ENCODE peak calls at places on chromosomes 2 and 18, in ten cellular contexts. One of them, this sample, is unnamed.

GRCh38 chr2:11588228-11589110 is 54.6 kb downstream of the GREB1 start:
- DNase-seq in GM10248: no peak
- DNase-seq in mucosa of descending colon: no peak
- DNase-seq in CD4-positive, alpha-beta T cell: no peak
- DNase-seq in astrocyte of the spinal cord: no peak
- DNase-seq in fibroblast of the aortic adventitia: no peak
- DNase-seq in type B pancreatic cell: no peak
- DNase-seq in natural killer cell: no peak
- DNase-seq in Peyer's patch: no peak
- DNase-seq in Calu3: peak; percentile 30
- DNase-seq in this sample: no peak

GRCh38 chr2:165008916-165009315 is 53.6 kb upstream of the SLC38A11 start:
- DNase-seq in GM10248: no peak
- DNase-seq in mucosa of descending colon: no peak
- DNase-seq in CD4-positive, alpha-beta T cell: no peak
- DNase-seq in astrocyte of the spinal cord: no peak
- DNase-seq in fibroblast of the aortic adventitia: no peak
- DNase-seq in type B pancreatic cell: no peak
- DNase-seq in natural killer cell: no peak
- DNase-seq in Peyer's patch: no peak
- DNase-seq in Calu3: peak; percentile 46
- DNase-seq in this sample: no peak

GRCh38 chr2:61016392-61017002 is 1.0 kb upstream of the PEX13 start:
- DNase-seq in GM10248: peak; percentile 37
- DNase-seq in mucosa of descending colon: no peak
- DNase-seq in CD4-positive, alpha-beta T cell: no peak
- DNase-seq in astrocyte of the spinal cord: no peak
- DNase-seq in fibroblast of the aortic adventitia: peak; percentile 4
- DNase-seq in type B pancreatic cell: no peak
- DNase-seq in natural killer cell: peak; percentile 21
- DNase-seq in Peyer's patch: no peak
- DNase-seq in Calu3: no peak
- DNase-seq in this sample: no peak

GRCh38 chr2:6955523-6956136 is 38.4 kb downstream of the RNF144A start:
- DNase-seq in GM10248: no peak
- DNase-seq in mucosa of descending colon: no peak
- DNase-seq in CD4-positive, alpha-beta T cell: no peak
- DNase-seq in astrocyte of the spinal cord: no peak
- DNase-seq in fibroblast of the aortic adventitia: no peak
- DNase-seq in type B pancreatic cell: no peak
- DNase-seq in natural killer cell: no peak
- DNase-seq in Peyer's patch: no peak
- DNase-seq in Calu3: no peak
- DNase-seq in this sample: no peak

GRCh38 chr2:28716265-28716865 is 35.3 kb upstream of the PPP1CB start:
- DNase-seq in GM10248: peak; percentile 38
- DNase-seq in mucosa of descending colon: no peak
- DNase-seq in CD4-positive, alpha-beta T cell: no peak
- DNase-seq in astrocyte of the spinal cord: peak; percentile 92
- DNase-seq in fibroblast of the aortic adventitia: peak; percentile 91
- DNase-seq in type B pancreatic cell: no peak
- DNase-seq in natural killer cell: no peak
- DNase-seq in Peyer's patch: no peak
- DNase-seq in Calu3: peak; percentile 66
- DNase-seq in this sample: no peak

GRCh38 chr18:55343396-55344073 is 244.5 kb downstream of the TCF4 start:
- DNase-seq in GM10248: no peak
- DNase-seq in mucosa of descending colon: no peak
- DNase-seq in CD4-positive, alpha-beta T cell: no peak
- DNase-seq in astrocyte of the spinal cord: peak; percentile 56
- DNase-seq in fibroblast of the aortic adventitia: peak; percentile 64
- DNase-seq in type B pancreatic cell: no peak
- DNase-seq in natural killer cell: no peak
- DNase-seq in Peyer's patch: no peak
- DNase-seq in Calu3: no peak
- DNase-seq in this sample: no peak

GRCh38 chr2:113136828-113137775 is 9.7 kb downstream of the IL1RN start:
- DNase-seq in GM10248: peak; percentile 53
- DNase-seq in mucosa of descending colon: no peak
- DNase-seq in CD4-positive, alpha-beta T cell: peak; percentile 20
- DNase-seq in astrocyte of the spinal cord: peak; percentile 52
- DNase-seq in fibroblast of the aortic adventitia: peak; percentile 64
- DNase-seq in type B pancreatic cell: peak; percentile 25
- DNase-seq in natural killer cell: no peak
- DNase-seq in Peyer's patch: no peak
- DNase-seq in Calu3: peak; percentile 63
- DNase-seq in this sample: no peak

GRCh38 chr2:182980115-182980514 is 58.1 kb downstream of the NCKAP1 start:
- DNase-seq in GM10248: peak; percentile 39
- DNase-seq in mucosa of descending colon: no peak
- DNase-seq in CD4-positive, alpha-beta T cell: no peak
- DNase-seq in astrocyte of the spinal cord: peak; percentile 62
- DNase-seq in fibroblast of the aortic adventitia: peak; percentile 57
- DNase-seq in type B pancreatic cell: no peak
- DNase-seq in natural killer cell: no peak
- DNase-seq in Peyer's patch: no peak
- DNase-seq in Calu3: no peak
- DNase-seq in this sample: no peak

GRCh38 chr2:128625421-128625820 is 306.8 kb upstream of the HS6ST1 start:
- DNase-seq in GM10248: no peak
- DNase-seq in mucosa of descending colon: no peak
- DNase-seq in CD4-positive, alpha-beta T cell: no peak
- DNase-seq in astrocyte of the spinal cord: no peak
- DNase-seq in fibroblast of the aortic adventitia: no peak
- DNase-seq in type B pancreatic cell: no peak
- DNase-seq in natural killer cell: no peak
- DNase-seq in Peyer's patch: peak; percentile 15
- DNase-seq in Calu3: no peak
- DNase-seq in this sample: peak; percentile 75

GRCh38 chr2:188601927-188602326 is 310.3 kb downstream of the GULP1 start:
- DNase-seq in GM10248: no peak
- DNase-seq in mucosa of descending colon: no peak
- DNase-seq in CD4-positive, alpha-beta T cell: no peak
- DNase-seq in astrocyte of the spinal cord: peak; percentile 82
- DNase-seq in fibroblast of the aortic adventitia: peak; percentile 81
- DNase-seq in type B pancreatic cell: no peak
- DNase-seq in natural killer cell: no peak
- DNase-seq in Peyer's patch: no peak
- DNase-seq in Calu3: no peak
- DNase-seq in this sample: no peak

GRCh38 chr18:59072727-59073421 is 66.8 kb upstream of the SEC11C start:
- DNase-seq in GM10248: no peak
- DNase-seq in mucosa of descending colon: no peak
- DNase-seq in CD4-positive, alpha-beta T cell: no peak
- DNase-seq in astrocyte of the spinal cord: no peak
- DNase-seq in fibroblast of the aortic adventitia: no peak
- DNase-seq in type B pancreatic cell: no peak
- DNase-seq in natural killer cell: no peak
- DNase-seq in Peyer's patch: no peak
- DNase-seq in Calu3: no peak
- DNase-seq in this sample: no peak

GRCh38 chr2:142602418-142602989 is 275.0 kb upstream of the KYNU start:
- DNase-seq in GM10248: no peak
- DNase-seq in mucosa of descending colon: no peak
- DNase-seq in CD4-positive, alpha-beta T cell: no peak
- DNase-seq in astrocyte of the spinal cord: no peak
- DNase-seq in fibroblast of the aortic adventitia: no peak
- DNase-seq in type B pancreatic cell: no peak
- DNase-seq in natural killer cell: no peak
- DNase-seq in Peyer's patch: no peak
- DNase-seq in Calu3: no peak
- DNase-seq in this sample: no peak

GRCh38 chr2:142599504-142599903 is 278.0 kb upstream of the KYNU start:
- DNase-seq in GM10248: no peak
- DNase-seq in mucosa of descending colon: no peak
- DNase-seq in CD4-positive, alpha-beta T cell: no peak
- DNase-seq in astrocyte of the spinal cord: no peak
- DNase-seq in fibroblast of the aortic adventitia: no peak
- DNase-seq in type B pancreatic cell: no peak
- DNase-seq in natural killer cell: no peak
- DNase-seq in Peyer's patch: no peak
- DNase-seq in Calu3: no peak
- DNase-seq in this sample: no peak

GRCh38 chr2:142601794-142602193 is 275.7 kb upstream of the KYNU start:
- DNase-seq in GM10248: no peak
- DNase-seq in mucosa of descending colon: no peak
- DNase-seq in CD4-positive, alpha-beta T cell: no peak
- DNase-seq in astrocyte of the spinal cord: no peak
- DNase-seq in fibroblast of the aortic adventitia: no peak
- DNase-seq in type B pancreatic cell: no peak
- DNase-seq in natural killer cell: no peak
- DNase-seq in Peyer's patch: no peak
- DNase-seq in Calu3: no peak
- DNase-seq in this sample: no peak

DNA sequence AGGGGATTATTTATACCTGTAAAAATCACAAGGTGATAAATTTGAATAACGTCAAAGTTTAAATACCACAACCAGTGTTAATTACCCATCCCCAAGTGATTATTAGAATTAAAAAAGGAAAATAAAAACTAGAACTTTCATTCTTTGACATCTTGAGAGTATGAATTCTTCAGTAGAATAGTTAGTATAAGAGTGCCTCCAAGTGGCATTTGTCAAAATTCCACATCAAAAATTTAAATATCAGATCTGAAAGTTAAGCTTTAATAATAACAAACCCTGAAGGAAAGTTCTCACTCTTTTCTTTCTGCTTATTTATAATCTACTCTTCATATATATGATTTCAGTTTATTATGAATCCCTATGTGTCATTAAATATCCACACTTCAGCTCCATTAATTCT is 273.7 kb upstream of the KYNU start:
- DNase-seq in GM10248: no peak
- DNase-seq in mucosa of descending colon: no peak
- DNase-seq in CD4-positive, alpha-beta T cell: no peak
- DNase-seq in astrocyte of the spinal cord: peak; percentile 31
- DNase-seq in fibroblast of the aortic adventitia: no peak
- DNase-seq in type B pancreatic cell: no peak
- DNase-seq in natural killer cell: no peak
- DNase-seq in Peyer's patch: no peak
- DNase-seq in Calu3: no peak
- DNase-seq in this sample: no peak
- TF ChIP-seq CTCF in GM10248: no peak
- TF ChIP-seq CTCF in mucosa of descending colon: no peak
- TF ChIP-seq CTCF in CD4-positive, alpha-beta T cell: no peak
- TF ChIP-seq CTCF in astrocyte of the spinal cord: peak; percentile 34
- TF ChIP-seq CTCF in fibroblast of the aortic adventitia: no peak
- TF ChIP-seq CTCF in type B pancreatic cell: peak; percentile 62
- TF ChIP-seq CTCF in natural killer cell: no peak
- TF ChIP-seq CTCF in Peyer's patch: no peak
- TF ChIP-seq CTCF in Calu3: no peak
- TF ChIP-seq CTCF in this sample: peak; percentile 96

DNA sequence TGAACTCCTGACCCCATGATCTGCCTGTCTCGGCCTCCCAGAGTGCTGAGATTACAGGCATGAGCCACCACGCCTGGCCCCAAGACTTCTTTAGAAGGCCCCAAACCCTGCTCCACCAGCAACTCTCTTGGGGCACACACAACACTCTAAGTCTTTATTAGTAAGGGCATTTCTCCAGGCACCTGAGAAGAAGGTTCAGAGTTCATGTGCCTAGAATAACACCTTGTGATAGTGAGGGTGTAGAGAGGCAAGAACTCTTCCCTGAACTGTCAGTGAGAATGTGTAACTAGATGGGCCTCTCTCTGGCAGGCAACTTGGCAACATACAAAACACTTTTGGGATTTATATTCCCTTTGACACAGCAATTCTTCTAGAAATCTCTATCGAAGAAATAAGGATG is 43.8 kb downstream of the SH2D6 start:
- DNase-seq in GM10248: no peak
- DNase-seq in mucosa of descending colon: no peak
- DNase-seq in CD4-positive, alpha-beta T cell: no peak
- DNase-seq in astrocyte of the spinal cord: no peak
- DNase-seq in fibroblast of the aortic adventitia: no peak
- DNase-seq in type B pancreatic cell: no peak
- DNase-seq in natural killer cell: no peak
- DNase-seq in Peyer's patch: no peak
- DNase-seq in Calu3: no peak
- DNase-seq in this sample: no peak
- TF ChIP-seq CTCF in GM10248: no peak
- TF ChIP-seq CTCF in mucosa of descending colon: no peak
- TF ChIP-seq CTCF in CD4-positive, alpha-beta T cell: no peak
- TF ChIP-seq CTCF in astrocyte of the spinal cord: no peak
- TF ChIP-seq CTCF in fibroblast of the aortic adventitia: no peak
- TF ChIP-seq CTCF in type B pancreatic cell: no peak
- TF ChIP-seq CTCF in natural killer cell: no peak
- TF ChIP-seq CTCF in Peyer's patch: no peak
- TF ChIP-seq CTCF in Calu3: no peak
- TF ChIP-seq CTCF in this sample: no peak

GRCh38 chr18:10997885-10998284 is 151.5 kb downstream of the PIEZO2 start:
- DNase-seq in GM10248: no peak
- DNase-seq in mucosa of descending colon: no peak
- DNase-seq in CD4-positive, alpha-beta T cell: no peak
- DNase-seq in astrocyte of the spinal cord: no peak
- DNase-seq in fibroblast of the aortic adventitia: no peak
- DNase-seq in type B pancreatic cell: no peak
- DNase-seq in natural killer cell: no peak
- DNase-seq in Peyer's patch: no peak
- DNase-seq in Calu3: no peak
- DNase-seq in this sample: no peak
- TF ChIP-seq CTCF in GM10248: no peak
- TF ChIP-seq CTCF in mucosa of descending colon: no peak
- TF ChIP-seq CTCF in CD4-positive, alpha-beta T cell: no peak
- TF ChIP-seq CTCF in astrocyte of the spinal cord: no peak
- TF ChIP-seq CTCF in fibroblast of the aortic adventitia: no peak
- TF ChIP-seq CTCF in type B pancreatic cell: no peak
- TF ChIP-seq CTCF in natural killer cell: no peak
- TF ChIP-seq CTCF in Peyer's patch: no peak
- TF ChIP-seq CTCF in Calu3: no peak
- TF ChIP-seq CTCF in this sample: no peak

GRCh38 chr2:80971-81736 is 34.8 kb upstream of the FAM110C start:
- DNase-seq in GM10248: no peak
- DNase-seq in mucosa of descending colon: no peak
- DNase-seq in CD4-positive, alpha-beta T cell: no peak
- DNase-seq in astrocyte of the spinal cord: no peak
- DNase-seq in fibroblast of the aortic adventitia: no peak
- DNase-seq in type B pancreatic cell: no peak
- DNase-seq in natural killer cell: no peak
- DNase-seq in Peyer's patch: no peak
- DNase-seq in Calu3: no peak
- DNase-seq in this sample: no peak
- TF ChIP-seq CTCF in GM10248: no peak
- TF ChIP-seq CTCF in mucosa of descending colon: no peak
- TF ChIP-seq CTCF in CD4-positive, alpha-beta T cell: no peak
- TF ChIP-seq CTCF in astrocyte of the spinal cord: no peak
- TF ChIP-seq CTCF in fibroblast of the aortic adventitia: no peak
- TF ChIP-seq CTCF in type B pancreatic cell: no peak
- TF ChIP-seq CTCF in natural killer cell: no peak
- TF ChIP-seq CTCF in Peyer's patch: no peak
- TF ChIP-seq CTCF in Calu3: no peak
- TF ChIP-seq CTCF in this sample: no peak